ENCODE peak calls at places on chromosomes 5 and 9, in six cellular contexts. M, G, Q, D, C and W are unnamed samples.

GRCh38 chr9:134814598-134815215 is 65.9 kb upstream of the FCN2 start:
- ATAC-seq in M (no peak), G (no peak), Q (no peak), D (peak; percentile 32), C (no peak), W (no peak)

GRCh38 chr9:91746904-91747303 is 203.1 kb downstream of the ROR2 start:
- ATAC-seq in M (no peak), G (peak; percentile 89), Q (no peak), D (no peak), C (no peak), W (no peak)

GRCh38 chr9:19946446-19947109 is 157.7 kb upstream of the SLC24A2 start:
- ATAC-seq in M (peak; percentile 73), G (no peak), Q (peak; percentile 78), D (no peak), C (peak; percentile 95), W (no peak)

GRCh38 chr9:124450241-124450924 is at the start of gene ADGRD2:
- ATAC-seq in M (peak; percentile 9), G (peak; percentile 89), Q (no peak), D (peak; percentile 16), C (peak; percentile 50), W (no peak)

GRCh38 chr9:18463991-18464390 is 10.0 kb upstream of the ADAMTSL1 start:
- ATAC-seq in M (no peak), G (no peak), Q (no peak), D (no peak), C (no peak), W (no peak)

GRCh38 chr9:126222835-126223431 is 103.7 kb upstream of the MVB12B start:
- ATAC-seq in M (no peak), G (no peak), Q (no peak), D (no peak), C (no peak), W (no peak)

GRCh38 chr5:39740404-39740803 is 315.6 kb upstream of the DAB2 start:
- ATAC-seq in M (no peak), G (peak; percentile 52), Q (no peak), D (no peak), C (no peak), W (no peak)

GRCh38 chr9:131676431-131676972 is 63.4 kb downstream of the RAPGEF1 start:
- ATAC-seq in M (no peak), G (no peak), Q (no peak), D (no peak), C (peak; percentile 62), W (no peak)

GRCh38 chr9:113269355-113269754 is 6.0 kb downstream of the CDC26 start:
- ATAC-seq in M (no peak), G (no peak), Q (no peak), D (no peak), C (peak; percentile 36), W (no peak)

GRCh38 chr9:128107260-128107970 is 20.1 kb downstream of the PTGES2 start:
- ATAC-seq in M (no peak), G (no peak), Q (no peak), D (peak; percentile 6), C (no peak), W (no peak)

GRCh38 chr5:74257645-74258328 is 382.7 kb downstream of the ENC1 start:
- ATAC-seq in M (no peak), G (peak; percentile 89), Q (no peak), D (peak; percentile 93), C (peak; percentile 52), W (peak; percentile 93)

GRCh38 chr5:52693279-52693678 is 94.4 kb upstream of the ITGA1 start:
- ATAC-seq in M (peak; percentile 83), G (no peak), Q (peak; percentile 68), D (peak; percentile 48), C (peak; percentile 53), W (no peak)

GRCh38 chr9:2267171-2267740 is 252.1 kb downstream of the SMARCA2 start:
- ATAC-seq in M (no peak), G (no peak), Q (no peak), D (peak; percentile 54), C (no peak), W (peak; percentile 43)

GRCh38 chr9:94600715-94601114 is 7.1 kb upstream of the FBP2 start:
- ATAC-seq in M (no peak), G (no peak), Q (no peak), D (no peak), C (no peak), W (no peak)

GRCh38 chr9:23829580-23830458 is 3.8 kb upstream of the ELAVL2 start:
- ATAC-seq in M (no peak), G (no peak), Q (no peak), D (no peak), C (peak; percentile 4), W (no peak)

GRCh38 chr9:899440-900184 is 58.1 kb downstream of the DMRT1 start:
- ATAC-seq in M (no peak), G (no peak), Q (no peak), D (peak; percentile 75), C (peak; percentile 74), W (no peak)

GRCh38 chr9:136742640-136743391 is at the start of gene LCN10:
- ATAC-seq in M (peak; percentile 69), G (peak; percentile 73), Q (peak; percentile 25), D (no peak), C (peak; percentile 51), W (no peak)

GRCh38 chr9:98785333-98785933 is 10.9 kb downstream of the ANKS6 start:
- ATAC-seq in M (no peak), G (no peak), Q (no peak), D (no peak), C (no peak), W (no peak)

GRCh38 chr9:107214915-107215314 is 68.2 kb upstream of the RAD23B start:
- ATAC-seq in M (no peak), G (no peak), Q (no peak), D (no peak), C (no peak), W (no peak)

GRCh38 chr9:133532937-133533668 is 1.4 kb upstream of the ADAMTSL2 start:
- ATAC-seq in M (peak; percentile 69), G (peak; percentile 91), Q (peak; percentile 43), D (peak; percentile 33), C (peak; percentile 83), W (peak; percentile 49)

GRCh38 chr9:77595426-77596051 is 52.6 kb downstream of the GNA14 start:
- ATAC-seq in M (no peak), G (no peak), Q (no peak), D (no peak), C (no peak), W (no peak)

GRCh38 chr9:88804289-88804596 is 187.0 kb upstream of the S1PR3 start:
- ATAC-seq in M (no peak), G (peak; percentile 42), Q (no peak), D (no peak), C (no peak), W (no peak)

GRCh38 chr9:88805217-88805943 is 185.9 kb upstream of the S1PR3 start:
- ATAC-seq in M (no peak), G (no peak), Q (no peak), D (no peak), C (no peak), W (no peak)

GRCh38 chr9:88801214-88801796 is 190.0 kb upstream of the S1PR3 start:
- ATAC-seq in M (no peak), G (no peak), Q (no peak), D (no peak), C (no peak), W (no peak)

GRCh38 chr9:88802533-88802932 is 188.7 kb upstream of the S1PR3 start:
- ATAC-seq in M (no peak), G (no peak), Q (no peak), D (no peak), C (no peak), W (no peak)

DNA sequence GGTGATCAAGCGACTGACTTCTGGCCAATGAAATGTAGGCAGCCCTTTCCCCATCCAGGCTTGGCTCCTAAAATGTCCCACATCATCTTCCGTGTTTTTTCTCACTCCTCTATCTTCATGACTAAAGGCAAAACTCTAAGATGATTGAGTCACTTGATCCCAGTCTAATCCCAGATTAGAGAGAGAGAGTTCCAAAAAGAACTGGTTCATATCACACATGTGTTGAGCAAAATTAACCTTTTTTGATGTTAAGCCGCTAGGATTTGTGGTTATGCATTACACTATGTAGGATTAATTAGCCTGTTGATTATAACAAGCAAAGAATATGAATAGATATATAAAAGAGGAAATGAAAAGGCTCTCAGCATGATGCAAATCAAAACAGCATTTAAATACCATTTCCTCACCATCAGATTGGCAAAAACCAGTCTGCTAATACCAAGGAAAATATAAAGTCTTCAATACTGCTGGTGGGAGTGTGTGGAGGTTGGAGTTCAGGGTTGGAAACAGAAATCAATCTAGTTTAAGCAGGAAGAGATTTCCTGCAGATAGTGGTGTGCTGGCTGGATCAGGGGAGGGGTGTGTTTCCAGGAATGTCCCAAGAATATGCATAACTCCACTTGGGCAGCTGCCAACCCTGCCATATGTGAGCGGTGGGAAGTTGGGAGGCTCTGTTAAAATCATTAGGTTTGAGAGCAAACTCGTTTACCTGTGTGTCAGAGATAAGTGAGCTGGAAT is 187.5 kb upstream of the S1PR3 start:
- ATAC-seq in M (no peak), G (no peak), Q (no peak), D (no peak), C (no peak), W (no peak)
- TF ChIP-seq EP300 in M (no peak), G (peak; percentile 48), Q (no peak), D (no peak), C (no peak), W (no peak)

GRCh38 chr9:16645970-16646369 is 224.5 kb downstream of the BNC2 start:
- ATAC-seq in M (no peak), G (no peak), Q (no peak), D (no peak), C (no peak), W (no peak)
- TF ChIP-seq EP300 in M (no peak), G (no peak), Q (no peak), D (no peak), C (no peak), W (no peak)

DNA sequence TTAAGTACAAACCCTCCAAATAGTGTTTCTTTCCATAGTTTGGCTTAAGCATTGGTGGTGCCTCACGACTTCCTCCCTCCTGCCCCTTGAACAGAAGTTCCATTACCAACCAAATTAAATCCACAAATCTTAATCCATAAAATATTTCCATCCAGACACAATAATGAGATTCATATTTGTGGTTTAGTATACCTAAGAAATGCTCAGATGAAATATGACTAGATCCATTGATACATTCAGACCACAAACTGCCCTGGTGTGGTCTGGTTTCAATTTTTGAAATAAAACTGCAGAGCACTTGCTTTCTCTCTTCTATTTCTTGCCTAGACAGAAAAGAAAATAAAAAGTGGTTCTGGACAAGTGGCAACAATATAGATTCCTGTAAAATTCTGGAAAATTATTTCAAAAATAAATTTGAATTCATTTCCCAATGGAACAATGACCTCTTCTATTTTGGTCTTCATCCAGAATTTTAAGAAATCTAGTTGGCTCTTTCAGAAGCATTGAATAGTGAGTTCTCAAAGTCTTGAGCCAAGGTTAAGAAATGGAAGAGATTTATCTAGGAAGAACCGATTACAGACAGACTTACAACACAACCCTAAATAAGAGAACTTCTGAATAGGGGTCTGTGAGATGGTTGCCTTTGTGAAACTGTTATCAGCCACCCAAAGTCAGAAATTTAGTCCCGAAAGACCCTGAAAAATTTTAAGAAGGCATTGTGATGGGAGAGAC is 14.0 kb downstream of the TNC start:
- ATAC-seq in M (no peak), G (no peak), Q (no peak), D (no peak), C (no peak), W (no peak)
- TF ChIP-seq EP300 in M (no peak), G (no peak), Q (no peak), D (no peak), C (no peak), W (no peak)

DNA sequence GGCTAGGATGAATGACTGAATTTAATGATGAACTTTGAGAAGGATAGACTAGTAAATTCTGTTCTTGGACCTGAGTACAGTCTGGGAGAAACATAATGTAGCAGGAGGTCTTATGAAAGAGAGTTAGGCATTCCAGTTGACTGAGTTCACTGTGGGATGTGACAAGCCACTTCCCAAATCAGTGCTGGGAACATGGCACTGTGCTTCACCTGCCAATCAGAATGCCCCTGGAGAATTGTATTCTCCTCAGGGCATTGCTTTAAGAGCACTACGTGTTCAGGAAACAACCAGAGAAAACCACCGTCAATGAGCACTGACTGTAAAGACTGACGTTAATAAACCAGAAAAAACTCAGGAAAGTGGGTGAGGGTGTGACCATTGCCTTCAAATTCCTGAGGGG is 1.2 kb downstream of the CCDC107 start:
- ATAC-seq in M (no peak), G (no peak), Q (no peak), D (no peak), C (no peak), W (peak; percentile 14)
- TF ChIP-seq EP300 in M (no peak), G (no peak), Q (no peak), D (no peak), C (no peak), W (peak; percentile 64)